ENCODE peak calls at places on chromosome 13, in six cellular contexts. Q is iris pigment epithelial cell, Y is GM12878, E is fibroblast of lung, A is cardiac fibroblast, S is T-cell. U is an unnamed sample.

GRCh38 chr13:105908581-105908980 is 626.9 kb downstream of the EFNB2 start:
- DNase-seq in Q (no peak), Y (no peak), E (no peak), A (no peak), S (peak; percentile 0), U (no peak)

GRCh38 chr13:84925443-84925842 is 873.8 kb downstream of the SLITRK6 start:
- DNase-seq in Q (peak; percentile 3), Y (no peak), E (peak; percentile 24), A (no peak), S (no peak), U (no peak)

GRCh38 chr13:92500192-92500591 is 726.4 kb upstream of the GPC6 start:
- DNase-seq in Q (no peak), Y (no peak), E (no peak), A (no peak), S (no peak), U (no peak)

GRCh38 chr13:41544824-41545707 is 87.7 kb downstream of the RGCC start:
- DNase-seq in Q (peak; percentile 32), Y (no peak), E (no peak), A (no peak), S (no peak), U (no peak)

GRCh38 chr13:38577048-38577447 is 109.8 kb upstream of the FREM2 start:
- DNase-seq in Q (peak; percentile 10), Y (no peak), E (peak; percentile 14), A (peak; percentile 20), S (no peak), U (no peak)

GRCh38 chr13:92355213-92355612 is 871.4 kb upstream of the GPC6 start:
- DNase-seq in Q (peak; percentile 23), Y (no peak), E (peak; percentile 76), A (peak; percentile 77), S (no peak), U (no peak)

GRCh38 chr13:50512602-50513527 is 330.6 kb downstream of the DLEU7 start:
- DNase-seq in Q (peak; percentile 60), Y (no peak), E (peak; percentile 70), A (peak; percentile 60), S (peak; percentile 26), U (peak; percentile 31)

GRCh38 chr13:20136781-20137703 is 23.8 kb downstream of the GJA3 start:
- DNase-seq in Q (peak; percentile 18), Y (no peak), E (peak; percentile 18), A (no peak), S (peak; percentile 27), U (no peak)

GRCh38 chr13:113364371-113364932 is 522 bp upstream of the GRTP1 start:
- DNase-seq in Q (no peak), Y (no peak), E (peak; percentile 9), A (no peak), S (no peak), U (no peak)

GRCh38 chr13:51237887-51238286 is 15.7 kb downstream of the FAM124A start:
- DNase-seq in Q (no peak), Y (no peak), E (no peak), A (no peak), S (no peak), U (no peak)